ENCODE peak calls at places on chromosomes 16 and 17, in four cellular contexts. One of them, this sample, is unnamed.

GRCh38 chr16:89827383-89828198 is 684 bp upstream of the SPIRE2 start:
- DNase-seq in endothelial cell of umbilical vein: peak
- DNase-seq in HepG2: peak
- DNase-seq in GM12878: no peak
- DNase-seq in this sample: peak

GRCh38 chr17:30095507-30096244 is 20.9 kb upstream of the NSRP1 start:
- DNase-seq in HepG2: peak
- DNase-seq in GM12878: peak
- DNase-seq in endothelial cell of umbilical vein: peak
- DNase-seq in this sample: peak

GRCh38 chr16:27625050-27625697 is 75.2 kb downstream of the KATNIP start:
- DNase-seq in endothelial cell of umbilical vein: peak
- DNase-seq in HepG2: peak
- DNase-seq in GM12878: no peak
- DNase-seq in this sample: no peak

GRCh38 chr17:57286372-57287105 is 30.2 kb downstream of the MSI2 start:
- DNase-seq in endothelial cell of umbilical vein: no peak
- DNase-seq in HepG2: no peak
- DNase-seq in GM12878: no peak
- DNase-seq in this sample: no peak

GRCh38 chr17:72764632-72765041 is 327.9 kb downstream of the SLC39A11 start:
- DNase-seq in endothelial cell of umbilical vein: no peak
- DNase-seq in HepG2: no peak
- DNase-seq in GM12878: no peak
- DNase-seq in this sample: no peak

GRCh38 chr17:66676421-66676820 is 158.5 kb upstream of the CACNG5 start:
- DNase-seq in endothelial cell of umbilical vein: no peak
- DNase-seq in GM12878: no peak
- DNase-seq in HepG2: no peak
- DNase-seq in this sample: peak

GRCh38 chr16:86573215-86573614 is 5.1 kb upstream of the FOXL1 start:
- DNase-seq in GM12878: no peak
- DNase-seq in endothelial cell of umbilical vein: no peak
- DNase-seq in HepG2: no peak
- DNase-seq in this sample: no peak

GRCh38 chr17:17900615-17901520 is 64.1 kb upstream of the SREBF1 start:
- DNase-seq in HepG2: peak
- DNase-seq in GM12878: no peak
- DNase-seq in endothelial cell of umbilical vein: peak
- DNase-seq in this sample: peak

GRCh38 chr16:8194795-8195194 is 395.5 kb downstream of the TMEM114 start:
- DNase-seq in HepG2: no peak
- DNase-seq in endothelial cell of umbilical vein: no peak
- DNase-seq in GM12878: no peak
- DNase-seq in this sample: no peak

GRCh38 chr17:82696916-82697807 is 1.3 kb downstream of the RAB40B start:
- DNase-seq in HepG2: no peak
- DNase-seq in endothelial cell of umbilical vein: no peak
- DNase-seq in GM12878: no peak
- DNase-seq in this sample: no peak

GRCh38 chr17:2814499-2815341 is 18.5 kb downstream of the RAP1GAP2 start:
- DNase-seq in HepG2: no peak
- DNase-seq in endothelial cell of umbilical vein: no peak
- DNase-seq in GM12878: peak
- DNase-seq in this sample: no peak

GRCh38 chr16:66662445-66663194 is 33.9 kb downstream of the CMTM4 start:
- DNase-seq in endothelial cell of umbilical vein: peak
- DNase-seq in GM12878: no peak
- DNase-seq in HepG2: peak
- DNase-seq in this sample: peak

GRCh38 chr16:12318661-12319463 is 342.3 kb downstream of the SNX29 start:
- DNase-seq in GM12878: no peak
- DNase-seq in endothelial cell of umbilical vein: no peak
- DNase-seq in HepG2: peak
- DNase-seq in this sample: no peak
- H3K9ac ChIP-seq in GM12878: no peak
- H3K9ac ChIP-seq in endothelial cell of umbilical vein: no peak
- H3K9ac ChIP-seq in HepG2: no peak
- H3K9ac ChIP-seq in this sample: no peak

GRCh38 chr16:50835358-50836060 is 93.6 kb downstream of the CYLD start:
- DNase-seq in HepG2: no peak
- DNase-seq in endothelial cell of umbilical vein: no peak
- DNase-seq in GM12878: no peak
- DNase-seq in this sample: no peak

GRCh38 chr16:50836121-50836541 is 94.2 kb downstream of the CYLD start:
- DNase-seq in HepG2: no peak
- DNase-seq in GM12878: no peak
- DNase-seq in endothelial cell of umbilical vein: no peak
- DNase-seq in this sample: no peak

GRCh38 chr16:50831751-50832150 is 89.9 kb downstream of the CYLD start:
- DNase-seq in HepG2: no peak
- DNase-seq in GM12878: no peak
- DNase-seq in endothelial cell of umbilical vein: no peak
- DNase-seq in this sample: no peak

GRCh38 chr16:50834701-50835100 is 92.8 kb downstream of the CYLD start:
- DNase-seq in endothelial cell of umbilical vein: no peak
- DNase-seq in HepG2: no peak
- DNase-seq in GM12878: no peak
- DNase-seq in this sample: no peak

DNA sequence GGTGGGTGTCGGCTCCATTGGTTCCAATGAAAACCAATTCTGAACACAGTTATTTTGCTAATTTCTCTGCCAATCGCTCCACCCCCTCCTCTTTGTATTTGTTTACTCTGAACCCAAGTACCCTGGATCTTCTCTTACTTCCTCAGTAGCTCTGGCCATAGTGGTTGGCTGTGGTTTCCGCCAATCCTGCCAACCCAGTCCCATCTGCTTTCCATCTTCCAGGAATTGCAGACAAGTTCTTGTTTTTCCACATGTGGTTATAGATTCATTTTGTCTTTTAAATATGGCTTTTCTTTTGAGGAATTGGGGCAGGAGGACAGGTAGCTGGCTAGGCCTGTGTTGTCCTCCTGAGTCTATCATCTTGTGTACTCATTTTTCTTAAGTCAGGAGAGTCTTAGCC is 92.0 kb downstream of the CYLD start:
- DNase-seq in GM12878: no peak
- DNase-seq in HepG2: no peak
- DNase-seq in endothelial cell of umbilical vein: no peak
- DNase-seq in this sample: no peak
- TF ChIP-seq POLR2A in GM12878: no peak
- TF ChIP-seq POLR2A in HepG2: no peak
- TF ChIP-seq POLR2A in endothelial cell of umbilical vein: no peak
- TF ChIP-seq POLR2A in this sample: no peak

DNA sequence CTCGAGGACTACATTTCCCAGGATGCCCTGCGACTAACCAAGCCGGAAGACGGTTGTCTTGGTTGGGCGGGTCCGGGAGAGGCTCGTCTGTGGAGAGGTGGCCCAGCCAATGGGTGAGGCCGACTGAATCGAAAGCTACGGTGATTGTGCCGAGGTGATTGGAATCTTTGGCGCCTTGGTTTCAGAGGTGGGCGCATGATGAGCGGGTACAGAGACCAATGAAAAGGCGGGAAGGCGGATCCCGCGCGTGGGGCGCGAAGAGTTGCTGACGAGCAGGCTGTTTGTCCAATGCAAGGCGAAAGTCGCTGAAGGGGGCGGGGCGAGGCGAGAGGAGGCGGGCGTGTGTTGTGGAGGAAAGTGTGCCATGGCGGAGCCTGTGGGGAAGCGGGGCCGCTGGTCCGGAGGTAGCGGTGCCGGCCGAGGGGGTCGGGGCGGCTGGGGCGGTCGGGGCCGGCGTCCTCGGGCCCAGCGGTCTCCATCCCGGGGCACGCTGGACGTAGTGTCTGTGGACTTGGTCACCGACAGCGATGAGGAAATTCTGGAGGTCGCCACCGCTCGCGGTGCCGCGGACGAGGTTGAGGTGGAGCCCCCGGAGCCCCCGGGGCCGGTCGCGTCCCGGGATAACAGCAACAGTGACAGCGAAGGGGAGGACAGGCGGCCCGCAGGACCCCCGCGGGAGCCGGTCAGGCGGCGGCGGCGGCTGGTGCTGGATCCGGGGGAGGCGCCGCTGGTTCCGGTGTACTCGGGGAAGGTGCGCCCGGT is at the start of gene NFATC2IP:
- DNase-seq in HepG2: peak
- DNase-seq in GM12878: peak
- DNase-seq in endothelial cell of umbilical vein: peak
- DNase-seq in this sample: peak
- TF ChIP-seq POLR2AphosphoS5 in HepG2: peak
- TF ChIP-seq POLR2AphosphoS5 in GM12878: peak
- TF ChIP-seq POLR2AphosphoS5 in endothelial cell of umbilical vein: peak
- TF ChIP-seq POLR2AphosphoS5 in this sample: peak

GRCh38 chr17:48471807-48472484 is 41.9 kb upstream of the SKAP1 start:
- DNase-seq in endothelial cell of umbilical vein: no peak
- DNase-seq in HepG2: no peak
- DNase-seq in GM12878: no peak
- DNase-seq in this sample: no peak
- H3K9ac ChIP-seq in endothelial cell of umbilical vein: no peak
- H3K9ac ChIP-seq in HepG2: no peak
- H3K9ac ChIP-seq in GM12878: no peak
- H3K9ac ChIP-seq in this sample: peak

This sample was measured in HCT116.